ENCODE peak calls at places on chromosomes 3 and 15, in four cellular contexts. B is NCI-H1436; Q is activated effector memory CD4-positive, alpha-beta T cell treated with anti-CD3 and anti-CD28 coated beads, Interleukin-2, amount 50 U/mL, for 16 hours; K is glomerular endothelial cell. C is an unnamed sample.

GRCh38 chr3:112555535-112556170 is 6.1 kb downstream of the ATG3 start:
- DNase-seq in B (no peak), Q (no peak), K (no peak), C (no peak)

GRCh38 chr15:96072821-96073220 is 257.7 kb upstream of the NR2F2 start:
- DNase-seq in B (no peak), Q (no peak), K (no peak), C (no peak)

GRCh38 chr15:55859681-55860080 is 116.7 kb upstream of the PRTG start:
- DNase-seq in B (no peak), Q (no peak), K (no peak), C (no peak)

GRCh38 chr15:40050788-40051615 is 12.0 kb upstream of the SRP14 start:
- DNase-seq in B (no peak), Q (no peak), K (no peak), C (no peak)

GRCh38 chr15:60620707-60621106 is 141.8 kb upstream of the ICE2 start:
- DNase-seq in B (no peak), Q (no peak), K (no peak), C (no peak)

GRCh38 chr3:51718547-51719412 is 11.9 kb downstream of the GRM2 start:
- DNase-seq in B (no peak), Q (peak; percentile 74), K (peak; percentile 9), C (peak; percentile 65)

GRCh38 chr15:62301993-62302665 is 137.0 kb upstream of the C2CD4B start:
- DNase-seq in B (no peak), Q (no peak), K (no peak), C (no peak)

GRCh38 chr15:40847225-40847961 is 3.5 kb downstream of the SPINT1 start:
- DNase-seq in B (peak; percentile 70), Q (no peak), K (no peak), C (no peak)

GRCh38 chr3:102025568-102025967 is 176.3 kb downstream of the NFKBIZ start:
- DNase-seq in B (no peak), Q (no peak), K (no peak), C (no peak)

GRCh38 chr3:4270726-4271125 is 32.4 kb upstream of the SETMAR start:
- DNase-seq in B (no peak), Q (no peak), K (no peak), C (no peak)

GRCh38 chr15:45918839-45919238 is 284.0 kb downstream of the SQOR start:
- DNase-seq in B (no peak), Q (no peak), K (peak; percentile 77), C (no peak)

GRCh38 chr3:71428841-71429609 is 154.5 kb downstream of the FOXP1 start:
- DNase-seq in B (no peak), Q (no peak), K (no peak), C (no peak)

GRCh38 chr3:52193059-52193458 is 4.9 kb upstream of the ALAS1 start:
- DNase-seq in B (no peak), Q (no peak), K (no peak), C (no peak)

GRCh38 chr15:25183581-25184330 is 229.0 kb downstream of the SNRPN start:
- DNase-seq in B (no peak), Q (peak; percentile 53), K (no peak), C (no peak)